ENCODE peak calls at places on chromosomes 7 and 10, in ten cellular contexts. U, I, L, A, X, Q, D, V, J and G are unnamed samples. For H3K4me1, the result is how much of the 10 kb centered on the place peaks cover.

GRCh38 chr10:127882801-127883459 is 9.8 kb downstream of the CLRN3 start:
- DNase-seq in U (no peak), I (no peak), L (no peak), A (no peak), X (no peak), Q (peak), D (no peak), V (no peak), J (no peak), G (no peak)

GRCh38 chr10:79407397-79407796 is 38.0 kb downstream of the ZCCHC24 start:
- DNase-seq in U (no peak), I (no peak), L (no peak), A (no peak), X (no peak), Q (no peak), D (peak), V (no peak), J (no peak), G (no peak)

GRCh38 chr7:55156919-55157318 is 138.1 kb downstream of the EGFR start:
- DNase-seq in U (no peak), I (no peak), L (no peak), A (no peak), X (no peak), Q (no peak), D (peak), V (no peak), J (no peak), G (no peak)

GRCh38 chr10:90969947-90970673 is 49.2 kb upstream of the ANKRD1 start:
- DNase-seq in U (no peak), I (no peak), L (no peak), A (no peak), X (peak), Q (no peak), D (no peak), V (no peak), J (no peak), G (no peak)

GRCh38 chr7:143510854-143511592 is 33.4 kb downstream of the TAS2R41 start:
- DNase-seq in U (no peak), I (no peak), L (no peak), A (no peak), X (no peak), Q (peak), D (no peak), V (no peak), J (no peak), G (no peak)

GRCh38 chr10:99761395-99761794 is 21.0 kb upstream of the ABCC2 start:
- DNase-seq in U (no peak), I (no peak), L (no peak), A (no peak), X (no peak), Q (no peak), D (no peak), V (no peak), J (no peak), G (no peak)

GRCh38 chr10:84494849-84495180 is 166.4 kb downstream of the CCSER2 start:
- DNase-seq in U (no peak), I (no peak), L (no peak), A (no peak), X (no peak), Q (no peak), D (no peak), V (no peak), J (no peak), G (no peak)

GRCh38 chr7:67962863-67963262 is 966.2 kb downstream of the TYW1 start:
- DNase-seq in U (no peak), I (no peak), L (no peak), A (no peak), X (no peak), Q (no peak), D (no peak), V (no peak), J (no peak), G (no peak)

GRCh38 chr7:425794-426188 is 93.9 kb downstream of the PDGFA start:
- DNase-seq in U (peak), I (no peak), L (no peak), A (no peak), X (no peak), Q (no peak), D (no peak), V (no peak), J (no peak), G (no peak)

GRCh38 chr10:24603333-24603732 is 120.4 kb downstream of the ARHGAP21 start:
- DNase-seq in U (no peak), I (no peak), L (no peak), A (peak), X (peak), Q (no peak), D (no peak), V (no peak), J (no peak), G (no peak)

GRCh38 chr7:921581-922333 is 32.7 kb downstream of the ADAP1 start:
- DNase-seq in U (peak), I (peak), L (no peak), A (peak), X (no peak), Q (peak), D (peak), V (peak), J (peak), G (no peak)

GRCh38 chr10:133366751-133367150 is 6.4 kb downstream of the ECHS1 start:
- DNase-seq in U (no peak), I (no peak), L (no peak), A (no peak), X (no peak), Q (no peak), D (no peak), V (no peak), J (no peak), G (no peak)

GRCh38 chr10:70589762-70590662 is 12.5 kb downstream of the PRF1 start:
- DNase-seq in U (peak), I (peak), L (no peak), A (no peak), X (peak), Q (no peak), D (no peak), V (no peak), J (peak), G (no peak)

GRCh38 chr7:21355406-21355874 is 72.4 kb upstream of the SP4 start:
- DNase-seq in U (no peak), I (no peak), L (no peak), A (no peak), X (no peak), Q (no peak), D (no peak), V (no peak), J (no peak), G (no peak)

GRCh38 chr10:99995713-99996112 is 14.0 kb downstream of the DNMBP start:
- DNase-seq in U (no peak), I (no peak), L (no peak), A (no peak), X (no peak), Q (no peak), D (no peak), V (no peak), J (no peak), G (no peak)

GRCh38 chr10:20396168-20396567 is 500.9 kb downstream of the NEBL start:
- DNase-seq in U (no peak), I (no peak), L (no peak), A (no peak), X (no peak), Q (no peak), D (no peak), V (no peak), J (no peak), G (no peak)

GRCh38 chr7:138246391-138246790 is 170.1 kb downstream of the AKR1D1 start:
- DNase-seq in U (no peak), I (no peak), L (no peak), A (no peak), X (no peak), Q (no peak), D (no peak), V (no peak), J (no peak), G (no peak)

GRCh38 chr10:97805096-97805879 is 33.5 kb upstream of the SFRP5 start:
- DNase-seq in U (no peak), I (no peak), L (no peak), A (no peak), X (no peak), Q (no peak), D (no peak), V (peak), J (no peak), G (peak)

GRCh38 chr7:74216361-74216761 is 6.6 kb downstream of the LAT2 start:
- DNase-seq in U (no peak), I (no peak), L (no peak), A (no peak), X (no peak), Q (no peak), D (no peak), V (no peak), J (no peak), G (no peak)

GRCh38 chr10:81943583-81943982 is 68.6 kb downstream of the NRG3 start:
- DNase-seq in U (no peak), I (no peak), L (no peak), A (no peak), X (no peak), Q (no peak), D (no peak), V (no peak), J (no peak), G (no peak)

GRCh38 chr10:86075512-86075911 is 291.1 kb downstream of the GRID1 start:
- DNase-seq in U (no peak), I (no peak), L (no peak), A (no peak), X (no peak), Q (no peak), D (no peak), V (no peak), J (peak), G (no peak)

GRCh38 chr10:15211464-15211979 is 43.0 kb upstream of the NMT2 start:
- DNase-seq in U (no peak), I (no peak), L (no peak), A (no peak), X (peak), Q (no peak), D (no peak), V (no peak), J (no peak), G (no peak)

GRCh38 chr10:122498521-122498920 is 37.2 kb downstream of the HTRA1 start:
- DNase-seq in U (peak), I (no peak), L (no peak), A (no peak), X (no peak), Q (no peak), D (no peak), V (peak), J (no peak), G (no peak)

GRCh38 chr10:126037946-126038345 is 141.6 kb downstream of the FANK1 start:
- DNase-seq in U (no peak), I (no peak), L (no peak), A (no peak), X (no peak), Q (no peak), D (no peak), V (no peak), J (no peak), G (no peak)

GRCh38 chr10:117094856-117095255 is 43.2 kb downstream of the VAX1 start:
- DNase-seq in U (no peak), I (no peak), L (no peak), A (no peak), X (no peak), Q (no peak), D (no peak), V (no peak), J (no peak), G (no peak)

GRCh38 chr7:14596421-14596820 is 306.1 kb downstream of the DGKB start:
- DNase-seq in U (no peak), I (no peak), L (no peak), A (no peak), X (peak), Q (no peak), D (no peak), V (no peak), J (no peak), G (no peak)

GRCh38 chr7:55438085-55438764 is 73.1 kb downstream of the LANCL2 start:
- DNase-seq in U (no peak), I (peak), L (no peak), A (no peak), X (no peak), Q (no peak), D (no peak), V (no peak), J (no peak), G (no peak)

GRCh38 chr7:38870147-38870546 is 38.8 kb downstream of the VPS41 start:
- DNase-seq in U (no peak), I (no peak), L (no peak), A (no peak), X (no peak), Q (no peak), D (no peak), V (no peak), J (no peak), G (no peak)

GRCh38 chr10:62037166-62037831 is 135.8 kb downstream of the ARID5B start:
- DNase-seq in U (no peak), I (no peak), L (no peak), A (no peak), X (peak), Q (no peak), D (no peak), V (no peak), J (no peak), G (no peak)

GRCh38 chr10:52615349-52615748 is 157.2 kb downstream of the MBL2 start:
- DNase-seq in U (no peak), I (no peak), L (no peak), A (no peak), X (peak), Q (no peak), D (no peak), V (no peak), J (no peak), G (no peak)

GRCh38 chr10:126222736-126223511 is 165.4 kb downstream of the ADAM12 start:
- DNase-seq in U (no peak), I (no peak), L (no peak), A (no peak), X (peak), Q (no peak), D (no peak), V (no peak), J (no peak), G (no peak)

GRCh38 chr7:80940539-80941205 is 21.8 kb upstream of the SEMA3C start:
- DNase-seq in U (no peak), I (no peak), L (no peak), A (no peak), X (peak), Q (no peak), D (no peak), V (no peak), J (no peak), G (no peak)

GRCh38 chr7:143392875-143393266 is 11.7 kb downstream of the ZYX start:
- DNase-seq in U (no peak), I (no peak), L (no peak), A (no peak), X (no peak), Q (no peak), D (no peak), V (no peak), J (no peak), G (no peak)

GRCh38 chr7:50667789-50668226 is 102.6 kb upstream of the DDC start:
- DNase-seq in U (no peak), I (no peak), L (no peak), A (peak), X (peak), Q (peak), D (no peak), V (peak), J (no peak), G (no peak)

GRCh38 chr10:75724047-75724446 is 292.6 kb downstream of the LRMDA start:
- DNase-seq in U (no peak), I (no peak), L (no peak), A (no peak), X (no peak), Q (no peak), D (no peak), V (no peak), J (no peak), G (no peak)

GRCh38 chr7:100456561-100456957 is 7.5 kb downstream of the SPACDR start:
- DNase-seq in U (no peak), I (no peak), L (no peak), A (no peak), X (no peak), Q (no peak), D (no peak), V (no peak), J (no peak), G (no peak)

GRCh38 chr10:124291009-124291671 is 127.6 kb downstream of the OAT start:
- DNase-seq in U (peak), I (peak), L (no peak), A (peak), X (no peak), Q (peak), D (peak), V (peak), J (no peak), G (peak)

DNA sequence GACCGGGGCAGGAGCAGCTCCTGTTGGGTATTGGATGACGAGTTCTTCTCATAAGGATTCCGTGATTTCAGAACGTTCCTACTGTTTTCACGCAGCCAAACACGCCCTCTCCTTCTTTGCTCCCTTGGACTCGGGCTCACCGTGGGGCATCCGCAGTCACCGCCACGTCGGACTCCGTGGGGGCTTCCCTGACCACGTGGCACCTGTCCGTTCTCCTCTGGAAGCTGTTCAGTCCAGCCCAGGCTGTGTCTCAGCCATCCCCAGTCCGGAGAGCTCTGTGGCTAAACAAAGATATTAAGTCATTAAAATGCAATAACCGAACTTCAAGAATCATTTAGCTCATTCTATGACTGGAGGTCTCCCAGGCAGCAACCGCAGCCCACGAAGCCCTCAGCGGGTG is 224.8 kb upstream of the PPP2R2D start:
- DNase-seq in U (no peak), I (no peak), L (no peak), A (no peak), X (no peak), Q (no peak), D (peak), V (no peak), J (no peak), G (no peak)
- H3K4me1 ChIP-seq in U (under half), I (under half), L (under half), A (under half), X (under half), Q (under half), D (under half), V (under half), J (under half), G (under half)

DNA sequence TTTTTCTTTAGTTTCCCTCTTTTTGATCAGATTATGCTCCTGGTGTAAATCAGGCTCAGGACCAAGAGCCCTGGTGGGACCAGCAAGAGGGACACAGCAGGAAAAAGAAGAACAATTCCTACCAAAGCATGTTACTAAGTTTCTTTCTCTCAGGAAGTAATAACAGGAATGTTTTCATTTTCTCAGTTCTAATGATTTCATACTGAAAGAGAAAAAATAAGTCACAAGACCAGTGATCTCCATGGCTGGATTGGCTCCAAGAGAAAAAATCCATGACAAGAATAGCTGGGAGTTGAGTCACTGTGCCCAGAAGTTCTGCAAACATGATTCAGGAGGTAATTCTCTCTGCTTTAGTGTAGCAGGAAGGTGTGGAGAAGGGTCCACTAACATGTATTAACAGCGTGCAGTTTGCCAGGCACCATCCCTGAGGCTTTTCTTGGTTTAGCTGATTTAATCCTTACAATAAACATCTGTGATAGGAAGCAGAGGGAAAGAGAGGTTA is 23.8 kb upstream of the IFIT2 start:
- DNase-seq in U (no peak), I (peak), L (peak), A (peak), X (peak), Q (peak), D (no peak), V (peak), J (no peak), G (peak)
- H3K4me3 ChIP-seq in U (no peak), I (no peak), L (no peak), A (no peak), X (no peak), Q (no peak), D (no peak), V (no peak), J (no peak), G (no peak)

GRCh38 chr7:151238924-151239836 is 6.9 kb downstream of the CHPF2 start:
- DNase-seq in U (peak), I (no peak), L (no peak), A (no peak), X (no peak), Q (no peak), D (peak), V (no peak), J (no peak), G (no peak)
- TF ChIP-seq POLR2A in U (no peak), I (no peak), L (no peak), A (no peak), X (no peak), Q (no peak), D (no peak), V (no peak), J (no peak), G (no peak)

GRCh38 chr10:47402681-47403301 is 18.7 kb upstream of the ZNF488 start:
- DNase-seq in U (peak), I (no peak), L (peak), A (peak), X (peak), Q (peak), D (peak), V (peak), J (no peak), G (peak)
- H3K4me1 ChIP-seq in U (under half), I (under half), L (half or more), A (under half), X (under half), Q (under half), D (under half), V (under half), J (under half), G (under half)

DNA sequence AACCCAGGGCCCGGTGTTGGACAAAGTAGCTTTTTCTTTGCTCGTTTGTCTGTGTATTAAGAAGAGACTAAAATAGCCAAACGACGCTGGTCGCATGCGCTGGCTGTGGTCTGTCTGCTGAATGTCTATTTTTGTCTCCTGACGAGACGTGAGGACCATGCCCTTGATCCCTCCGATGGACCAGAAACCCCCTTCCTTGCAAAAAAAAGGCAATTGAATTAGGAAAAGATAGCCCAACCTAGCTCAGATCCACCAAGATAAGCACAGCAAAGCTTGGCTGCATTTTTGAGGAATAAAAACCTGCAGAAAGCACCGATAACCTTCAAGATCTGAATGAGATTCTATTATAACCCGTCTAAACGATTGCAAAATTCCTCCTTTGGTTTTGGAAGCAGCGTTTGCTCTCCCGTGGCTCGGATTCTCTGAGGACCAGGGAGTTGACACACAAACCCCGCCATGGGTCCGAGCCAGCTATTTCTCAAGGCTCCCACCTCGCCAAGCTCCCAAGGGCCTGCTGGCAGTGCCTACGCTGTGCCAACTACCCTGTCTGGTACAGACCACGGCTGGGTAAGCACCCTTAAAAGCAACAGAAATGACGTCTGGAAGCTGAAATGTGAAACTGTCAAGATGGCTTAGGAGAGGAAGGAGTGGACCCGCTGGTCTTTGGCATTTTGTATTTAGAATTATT is 17.7 kb upstream of the TTYH3 start:
- DNase-seq in U (no peak), I (peak), L (no peak), A (peak), X (no peak), Q (peak), D (no peak), V (peak), J (no peak), G (no peak)
- H3K4me3 ChIP-seq in U (peak), I (peak), L (no peak), A (no peak), X (no peak), Q (no peak), D (no peak), V (peak), J (no peak), G (no peak)